ENCODE peak calls at places on chromosome 10, in five cellular contexts. U, I, B, E and K are unnamed samples.

GRCh38 chr10:100867564-100867963 is 45.2 kb upstream of the SLF2 start:
- DNase-seq in U (no peak), I (no peak), B (no peak), E (no peak), K (no peak)

GRCh38 chr10:114261116-114261515 is 22.1 kb downstream of the VWA2 start:
- DNase-seq in U (no peak), I (no peak), B (no peak), E (no peak), K (no peak)

GRCh38 chr10:53754851-53755250 is 982.3 kb upstream of the MBL2 start:
- DNase-seq in U (no peak), I (no peak), B (no peak), E (no peak), K (no peak)

GRCh38 chr10:21125471-21126228 is 228.5 kb upstream of the NEBL start:
- DNase-seq in U (no peak), I (no peak), B (no peak), E (no peak), K (no peak)

GRCh38 chr10:16310440-16310839 is 126.4 kb upstream of the PTER start:
- DNase-seq in U (no peak), I (no peak), B (no peak), E (no peak), K (no peak)

GRCh38 chr10:79081353-79082034 is 12.7 kb downstream of the ZMIZ1 start:
- DNase-seq in U (no peak), I (no peak), B (no peak), E (no peak), K (no peak)

GRCh38 chr10:86048973-86049372 is 317.6 kb downstream of the GRID1 start:
- DNase-seq in U (no peak), I (no peak), B (no peak), E (no peak), K (no peak)

GRCh38 chr10:129546106-129546505 is 79.1 kb downstream of the MGMT start:
- DNase-seq in U (no peak), I (no peak), B (no peak), E (no peak), K (no peak)

GRCh38 chr10:42953684-42954674 is 122.9 kb upstream of the RET start:
- DNase-seq in U (no peak), I (no peak), B (no peak), E (peak; percentile 30), K (no peak)

GRCh38 chr10:13296476-13296875 is 3.4 kb downstream of the PHYH start:
- DNase-seq in U (no peak), I (no peak), B (no peak), E (no peak), K (no peak)

GRCh38 chr10:61628875-61629513 is 33.7 kb upstream of the CABCOCO1 start:
- DNase-seq in U (no peak), I (no peak), B (no peak), E (no peak), K (no peak)

GRCh38 chr10:132994371-132994796 is 52.0 kb upstream of the CFAP46 start:
- DNase-seq in U (no peak), I (no peak), B (no peak), E (no peak), K (no peak)

GRCh38 chr10:97024181-97025073 is 161.3 kb downstream of the SLIT1 start:
- DNase-seq in U (no peak), I (peak; percentile 28), B (no peak), E (no peak), K (no peak)

GRCh38 chr10:133274751-133275682 is 1.7 kb downstream of the ADAM8 start:
- DNase-seq in U (no peak), I (peak; percentile 72), B (peak; percentile 48), E (no peak), K (no peak)

GRCh38 chr10:46528171-46528671 is 28.2 kb downstream of the GPRIN2 start:
- DNase-seq in U (no peak), I (no peak), B (no peak), E (no peak), K (peak; percentile 30)

GRCh38 chr10:98236866-98237265 is 31.1 kb downstream of the LOXL4 start:
- DNase-seq in U (no peak), I (no peak), B (peak; percentile 73), E (no peak), K (no peak)

GRCh38 chr10:6386346-6386745 is 183.6 kb downstream of the PFKFB3 start:
- DNase-seq in U (no peak), I (no peak), B (no peak), E (no peak), K (no peak)
- H3K79me2 ChIP-seq in U (no peaks in the 10 kb centered on the region), I (no peaks in the 10 kb centered on the region), B (no peaks in the 10 kb centered on the region), E (no peaks in the 10 kb centered on the region), K (no peaks in the 10 kb centered on the region)

GRCh38 chr10:33353853-33354252 is 19.4 kb upstream of the NRP1 start:
- DNase-seq in U (no peak), I (no peak), B (no peak), E (no peak), K (no peak)

GRCh38 chr10:33353334-33353733 is 18.9 kb upstream of the NRP1 start:
- DNase-seq in U (no peak), I (no peak), B (no peak), E (no peak), K (no peak)

GRCh38 chr10:33352631-33353030 is 18.2 kb upstream of the NRP1 start:
- DNase-seq in U (no peak), I (no peak), B (no peak), E (no peak), K (no peak)

GRCh38 chr10:33350041-33350440 is 15.6 kb upstream of the NRP1 start:
- DNase-seq in U (no peak), I (no peak), B (no peak), E (no peak), K (no peak)

GRCh38 chr10:33352154-33352553 is 17.7 kb upstream of the NRP1 start:
- DNase-seq in U (no peak), I (no peak), B (no peak), E (no peak), K (no peak)
- H3K4me2 ChIP-seq in U (no peak overlapping the region), I (no peak overlapping the region), B (no peak overlapping the region), E (no peak overlapping the region), K (no peak overlapping the region)

GRCh38 chr10:3526721-3527120 is 258.3 kb downstream of the KLF6 start:
- DNase-seq in U (no peak), I (no peak), B (no peak), E (no peak), K (no peak)

GRCh38 chr10:3527144-3527543 is 257.9 kb downstream of the KLF6 start:
- DNase-seq in U (no peak), I (no peak), B (no peak), E (no peak), K (no peak)

GRCh38 chr10:3524086-3524960 is 260.7 kb downstream of the KLF6 start:
- DNase-seq in U (no peak), I (no peak), B (no peak), E (no peak), K (no peak)

GRCh38 chr10:3527869-3528268 is 257.1 kb downstream of the KLF6 start:
- DNase-seq in U (no peak), I (no peak), B (no peak), E (no peak), K (peak; percentile 49)

GRCh38 chr10:3525832-3526449 is 259.1 kb downstream of the KLF6 start:
- DNase-seq in U (peak; percentile 76), I (no peak), B (peak; percentile 41), E (no peak), K (no peak)
- TF ChIP-seq RAD21 in U (peak; percentile 20), I (no peak), B (no peak), E (no peak), K (no peak)

GRCh38 chr10:58579011-58579655 is 66.5 kb downstream of the BICC1 start:
- DNase-seq in U (no peak), I (no peak), B (no peak), E (no peak), K (no peak)
- H3K79me2 ChIP-seq in U (no peaks in the 10 kb centered on the region), I (no peaks in the 10 kb centered on the region), B (no peaks in the 10 kb centered on the region), E (no peaks in the 10 kb centered on the region), K (peaks cover 12% of the 10 kb centered on the region)

DNA sequence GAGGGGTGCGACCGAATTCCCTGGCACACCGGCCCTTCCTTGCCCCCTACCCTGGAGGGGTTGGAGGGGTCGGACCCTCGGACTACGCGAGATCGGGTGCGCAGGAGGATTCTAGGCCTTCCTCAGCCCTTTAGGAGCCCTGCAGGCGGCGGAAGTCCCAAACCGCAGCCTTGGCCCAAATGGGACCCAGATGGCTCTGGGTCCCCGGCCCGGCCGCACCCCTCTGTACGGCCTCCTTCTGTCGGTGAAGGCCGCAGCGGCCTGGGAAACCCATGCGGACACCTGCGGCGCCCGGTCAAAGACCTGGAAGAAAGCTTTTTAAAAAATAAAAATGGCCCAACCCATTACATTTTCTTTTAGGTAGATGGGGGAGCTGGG is 2.4 kb upstream of the VAX1 start:
- DNase-seq in U (no peak), I (no peak), B (no peak), E (peak; percentile 70), K (no peak)
- H3K4me2 ChIP-seq in U (no peak overlapping the region), I (no peak overlapping the region), B (no peak overlapping the region), E (peak overlapping the region; percentile 68), K (no peak overlapping the region)

GRCh38 chr10:32952541-32953276 is 5.3 kb downstream of the ITGB1 start:
- DNase-seq in U (no peak), I (no peak), B (no peak), E (no peak), K (no peak)
- TF ChIP-seq RAD21 in U (no peak), I (no peak), B (no peak), E (no peak), K (no peak)

GRCh38 chr10:122487231-122487765 is 25.9 kb downstream of the HTRA1 start:
- DNase-seq in U (no peak), I (no peak), B (no peak), E (no peak), K (no peak)
- H3K79me2 ChIP-seq in U (no peaks in the 10 kb centered on the region), I (no peaks in the 10 kb centered on the region), B (no peaks in the 10 kb centered on the region), E (no peaks in the 10 kb centered on the region), K (peaks cover 28% of the 10 kb centered on the region)

GRCh38 chr10:15225511-15225910 is 57.0 kb upstream of the NMT2 start:
- DNase-seq in U (no peak), I (no peak), B (no peak), E (no peak), K (no peak)
- H3K4me2 ChIP-seq in U (no peak overlapping the region), I (no peak overlapping the region), B (no peak overlapping the region), E (no peak overlapping the region), K (no peak overlapping the region)

DNA sequence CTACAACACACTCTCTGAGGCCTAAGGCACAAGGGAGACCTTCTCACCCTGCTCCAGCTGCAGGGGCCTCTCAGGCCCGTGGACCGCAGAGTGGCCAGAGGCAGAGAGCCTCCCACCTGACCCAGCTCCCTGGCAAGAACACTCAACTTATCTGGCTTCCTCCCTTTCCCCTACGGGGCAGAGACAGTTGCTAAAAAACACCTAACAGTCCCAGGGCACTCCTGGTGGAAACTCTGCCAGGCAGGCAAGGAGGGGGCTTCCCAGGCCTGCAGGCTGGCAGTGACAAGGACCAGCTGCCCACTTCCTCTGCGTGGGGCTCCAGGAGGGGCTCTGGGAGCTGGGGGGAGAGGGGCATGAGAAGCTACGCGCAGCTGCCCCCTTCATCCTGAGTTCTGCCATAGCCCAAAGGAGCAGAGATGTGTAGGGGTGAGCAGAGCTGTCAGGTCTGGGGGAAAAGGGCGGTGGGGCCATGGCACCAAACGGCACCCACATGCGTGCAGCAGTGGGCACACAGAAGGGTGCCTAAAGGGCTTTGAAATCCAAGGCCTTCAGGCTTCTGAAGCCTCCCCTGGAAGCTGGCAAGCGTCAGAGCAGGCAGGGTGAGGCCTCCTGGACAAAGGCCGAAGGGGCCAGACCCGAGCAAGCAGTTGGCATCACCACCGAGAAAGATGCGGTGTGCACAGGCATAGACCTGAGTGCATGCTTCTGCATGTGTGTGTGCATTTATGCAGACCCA is 14.5 kb downstream of the SPOCK2 start:
- DNase-seq in U (no peak), I (no peak), B (no peak), E (no peak), K (peak; percentile 78)
- TF ChIP-seq RAD21 in U (no peak), I (no peak), B (no peak), E (no peak), K (no peak)